ENCODE peak calls at places on chromosomes 6 and 20, in eight cellular contexts. H, U, F, O, L, Q, M and Z are unnamed samples.
A peak's percentile ranks its signal among the peaks of the same experiment; 100 is the strongest.

GRCh38 chr6:107662333-107662732 is 161.8 kb downstream of the SCML4 start:
- DNase-seq in O (no peak), H (no peak), Q (no peak), F (no peak), L (no peak), M (no peak), U (no peak), Z (no peak)

GRCh38 chr20:60058869-60059268 is 100.6 kb downstream of the CDH26 start:
- DNase-seq in U (no peak), L (no peak), O (no peak), H (no peak), M (no peak), F (no peak), Q (no peak), Z (no peak)

GRCh38 chr20:61881416-61881815 is 184.3 kb downstream of the TAF4 start:
- DNase-seq in L (no peak), H (no peak), M (no peak), F (no peak), U (no peak), Q (no peak), O (no peak), Z (no peak)

GRCh38 chr20:46438156-46438750 is 31.8 kb upstream of the ELMO2 start:
- DNase-seq in H (peak; percentile 70), L (no peak), O (peak; percentile 31), M (no peak), Q (peak; percentile 52), F (peak; percentile 35), U (no peak), Z (peak; percentile 4)

GRCh38 chr6:52992980-52993379 is 2.1 kb downstream of the GSTA4 start:
- DNase-seq in O (no peak), H (peak; percentile 57), F (no peak), U (no peak), M (no peak), Q (no peak), L (no peak), Z (no peak)

GRCh38 chr20:52191132-52191435 is 495 bp downstream of the ZFP64 start:
- DNase-seq in O (peak; percentile 28), F (no peak), M (peak; percentile 43), Q (peak; percentile 84), H (peak; percentile 79), L (no peak), U (no peak), Z (no peak)

GRCh38 chr20:46299078-46299477 is 9.2 kb downstream of the CDH22 start:
- DNase-seq in H (no peak), U (no peak), O (no peak), Q (no peak), M (no peak), F (no peak), L (no peak), Z (no peak)

GRCh38 chr20:7624886-7625285 is 315.4 kb downstream of the HAO1 start:
- DNase-seq in H (no peak), O (no peak), F (no peak), L (no peak), Q (no peak), U (no peak), M (no peak), Z (no peak)

GRCh38 chr6:19605624-19606023 is 231.5 kb upstream of the ID4 start:
- DNase-seq in U (no peak), Q (no peak), H (no peak), M (no peak), L (no peak), O (no peak), F (peak; percentile 15), Z (no peak)

GRCh38 chr20:7772376-7772775 is 167.9 kb downstream of the HAO1 start:
- DNase-seq in L (no peak), O (no peak), U (no peak), H (peak; percentile 14), M (no peak), Q (no peak), F (no peak), Z (no peak)

GRCh38 chr20:49559411-49560081 is 8.4 kb downstream of the PTGIS start:
- DNase-seq in M (no peak), L (peak; percentile 58), O (no peak), F (no peak), Q (no peak), H (peak; percentile 64), U (no peak), Z (no peak)

GRCh38 chr6:167409689-167410088 is 84.8 kb downstream of the TTLL2 start:
- DNase-seq in L (no peak), M (no peak), H (no peak), F (no peak), O (no peak), U (no peak), Q (no peak), Z (no peak)

GRCh38 chr6:24902782-24903181 is 33.0 kb downstream of the RIPOR2 start:
- DNase-seq in M (no peak), O (no peak), H (peak; percentile 69), U (no peak), Q (no peak), F (no peak), L (no peak), Z (no peak)

GRCh38 chr6:148435386-148435785 is 92.7 kb downstream of the SASH1 start:
- DNase-seq in Q (no peak), F (no peak), H (peak; percentile 36), U (no peak), O (no peak), M (no peak), L (no peak), Z (no peak)

GRCh38 chr6:28802417-28803336 is 121.1 kb downstream of the TRIM27 start:
- DNase-seq in Q (no peak), U (no peak), F (peak; percentile 53), L (no peak), H (no peak), M (no peak), O (no peak), Z (no peak)

GRCh38 chr20:25023316-25023715 is 30.8 kb upstream of the APMAP start:
- DNase-seq in L (no peak), F (no peak), M (no peak), U (no peak), Q (no peak), O (no peak), H (no peak), Z (no peak)

GRCh38 chr20:20452254-20452676 is 84.4 kb downstream of the INSM1 start:
- DNase-seq in L (peak; percentile 42), H (peak; percentile 45), O (peak; percentile 95), M (peak; percentile 49), Q (peak; percentile 86), F (peak; percentile 95), U (peak; percentile 41), Z (peak; percentile 50)

GRCh38 chr6:33702345-33702977 is 9.0 kb downstream of the UQCC2 start:
- DNase-seq in H (peak; percentile 81), F (no peak), L (peak; percentile 49), Q (no peak), U (no peak), O (no peak), M (peak; percentile 36), Z (no peak)

GRCh38 chr6:108277295-108277694 is 16.5 kb upstream of the SNX3 start:
- DNase-seq in Q (no peak), H (no peak), F (no peak), O (no peak), L (no peak), M (no peak), U (no peak), Z (no peak)

GRCh38 chr20:35106827-35107380 is 14.3 kb upstream of the TRPC4AP start:
- DNase-seq in M (no peak), F (no peak), L (no peak), U (no peak), Q (no peak), H (no peak), O (no peak), Z (no peak)

GRCh38 chr6:152099816-152100618 is 292.5 kb downstream of the ESR1 start:
- DNase-seq in M (no peak), L (peak; percentile 47), Q (no peak), O (no peak), H (peak; percentile 62), F (no peak), U (no peak), Z (no peak)

GRCh38 chr6:52551483-52552277 is 25.2 kb downstream of the TRAM2 start:
- DNase-seq in O (no peak), M (no peak), Q (no peak), F (peak; percentile 94), U (no peak), L (peak; percentile 56), H (peak; percentile 81), Z (no peak)

GRCh38 chr20:47257771-47258170 is 98.7 kb downstream of the ZMYND8 start:
- DNase-seq in U (no peak), L (no peak), H (no peak), M (no peak), F (no peak), Q (no peak), O (no peak), Z (no peak)

GRCh38 chr6:1894954-1895353 is 285.2 kb downstream of the FOXC1 start:
- DNase-seq in L (no peak), M (no peak), U (no peak), F (no peak), Q (no peak), H (no peak), O (no peak), Z (no peak)

GRCh38 chr6:154414021-154414813 is 57.6 kb upstream of the IPCEF1 start:
- DNase-seq in U (no peak), F (no peak), M (no peak), H (peak; percentile 27), O (no peak), L (no peak), Q (no peak), Z (no peak)

GRCh38 chr6:135904666-135905065 is 53.2 kb downstream of the PDE7B start:
- DNase-seq in L (no peak), M (no peak), O (no peak), Q (no peak), H (no peak), F (no peak), U (no peak), Z (no peak)

GRCh38 chr6:138722425-138723371 is 50.9 kb upstream of the CCDC28A start:
- DNase-seq in M (peak; percentile 11), Q (no peak), L (no peak), H (peak; percentile 13), F (no peak), O (no peak), U (no peak), Z (no peak)

GRCh38 chr6:43246301-43247114 is 3.2 kb downstream of the TTBK1 start:
- DNase-seq in L (no peak), O (peak; percentile 77), U (no peak), F (peak; percentile 56), M (peak; percentile 40), H (no peak), Q (peak; percentile 85), Z (no peak)

GRCh38 chr20:1451092-1451491 is 15.6 kb downstream of the NSFL1C start:
- DNase-seq in L (no peak), O (no peak), Q (no peak), U (no peak), M (no peak), F (no peak), H (no peak), Z (no peak)

GRCh38 chr20:63567382-63568169 is 6.5 kb downstream of the HELZ2 start:
- DNase-seq in F (no peak), L (no peak), H (no peak), U (peak; percentile 63), O (no peak), Q (no peak), M (no peak), Z (no peak)

GRCh38 chr20:46423882-46424482 is 17.6 kb upstream of the ELMO2 start:
- DNase-seq in Q (no peak), H (no peak), L (no peak), M (no peak), F (no peak), O (no peak), U (no peak), Z (no peak)

GRCh38 chr20:23347791-23348190 is 2.8 kb upstream of the NXT1 start:
- DNase-seq in L (no peak), Q (no peak), U (no peak), M (no peak), H (no peak), F (no peak), O (no peak), Z (no peak)

GRCh38 chr20:51767867-51768758 is at the start of gene ATP9A:
- DNase-seq in H (peak; percentile 82), F (no peak), M (no peak), L (no peak), Q (peak; percentile 32), U (peak; percentile 9), O (no peak), Z (no peak)

GRCh38 chr6:87126501-87126900 is 28.9 kb upstream of the ZNF292 start:
- DNase-seq in U (no peak), F (no peak), O (no peak), Q (no peak), H (no peak), M (no peak), L (no peak), Z (no peak)